ENCODE peak calls at places on chromosome X, in nine cellular contexts. N is lung, Y is WERI-Rb-1, D is PC-9, M is ascending aorta, L is spleen, X is heart left ventricle, A is right cardiac atrium, V is OCI-LY7. O is an unnamed sample.

GRCh38 chrX:149962859-149963757 is 24.8 kb upstream of the EOLA2 start:
- DNase-seq in L (no peak), Y (peak; percentile 45), V (peak; percentile 39), X (no peak), M (no peak), D (peak; percentile 48), N (peak; percentile 51), A (peak; percentile 58), O (no peak)

GRCh38 chrX:47628980-47629379 is 750 bp downstream of the CFP start:
- DNase-seq in V (peak; percentile 43), Y (no peak), A (no peak), L (no peak), X (no peak), N (no peak), D (no peak), M (no peak), O (no peak)

GRCh38 chrX:150879855-150880807 is 18.3 kb downstream of the CD99L2 start:
- DNase-seq in N (no peak), D (no peak), L (no peak), X (no peak), Y (no peak), V (no peak), A (no peak), M (no peak), O (no peak)

GRCh38 chrX:137855490-137855889 is 289.6 kb downstream of the ZIC3 start:
- DNase-seq in M (no peak), A (no peak), V (no peak), N (no peak), Y (no peak), X (no peak), D (no peak), L (no peak), O (no peak)

GRCh38 chrX:77785400-77785745 is 643 bp downstream of the ATRX start:
- DNase-seq in X (no peak), A (no peak), M (no peak), Y (peak; percentile 12), D (no peak), V (peak; percentile 20), N (no peak), L (no peak), O (no peak)

GRCh38 chrX:52082578-52082977 is 13.6 kb upstream of the MAGED4B start:
- DNase-seq in N (no peak), D (no peak), A (no peak), V (no peak), X (no peak), M (no peak), L (no peak), Y (no peak), O (no peak)

GRCh38 chrX:40104649-40105015 is 6.9 kb upstream of the BCOR start:
- DNase-seq in A (peak; percentile 82), D (no peak), L (peak; percentile 84), M (no peak), V (peak; percentile 66), Y (no peak), X (peak; percentile 70), N (no peak), O (no peak)

GRCh38 chrX:102934624-102935023 is 2.4 kb upstream of the RAB40AL start:
- DNase-seq in M (no peak), X (no peak), Y (peak; percentile 14), L (no peak), N (no peak), V (peak; percentile 16), D (peak; percentile 20), A (no peak), O (no peak)

GRCh38 chrX:155632424-155633100 is 19.8 kb upstream of the TMLHE start:
- DNase-seq in M (no peak), Y (no peak), A (no peak), D (no peak), N (no peak), X (no peak), V (no peak), L (no peak), O (no peak)

DNA sequence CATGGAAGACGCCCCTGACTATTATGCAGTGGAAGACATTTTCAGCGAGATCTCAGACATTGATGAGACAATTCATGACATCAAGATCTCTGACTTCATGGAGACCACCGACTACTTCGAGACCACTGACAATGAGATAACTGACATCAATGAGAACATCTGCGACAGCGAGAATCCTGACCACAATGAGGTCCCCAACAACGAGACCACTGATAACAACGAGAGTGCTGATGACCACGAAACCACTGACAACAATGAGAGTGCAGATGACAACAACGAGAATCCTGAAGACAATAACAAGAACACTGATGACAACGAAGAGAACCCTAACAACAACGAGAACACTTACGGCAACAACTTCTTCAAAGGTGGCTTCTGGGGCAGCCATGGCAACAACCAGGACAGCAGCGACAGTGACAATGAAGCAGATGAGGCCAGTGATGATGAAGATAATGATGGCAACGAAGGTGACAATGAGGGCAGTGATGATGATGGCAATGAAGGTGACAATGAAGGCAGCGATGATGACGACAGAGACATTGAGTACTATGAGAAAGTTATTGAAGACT is 3.6 kb downstream of the TSPYL2 start:
- DNase-seq in M (no peak), D (no peak), Y (no peak), V (no peak), L (no peak), A (no peak), N (no peak), X (no peak), O (no peak)
- H3K27ac ChIP-seq in M (peak overlapping the region; percentile 96), D (no peak overlapping the region), Y (no peak overlapping the region), V (no peak overlapping the region), L (no peak overlapping the region), A (peak overlapping the region; percentile 73), N (peak overlapping the region; percentile 23), X (no peak overlapping the region), O (no peak overlapping the region)

GRCh38 chrX:133655262-133655913 is 240.1 kb upstream of the GPC4 start:
- DNase-seq in Y (no peak), V (no peak), L (no peak), M (no peak), X (no peak), N (no peak), D (no peak), A (no peak), O (no peak)

GRCh38 chrX:133658244-133658911 is 243.1 kb upstream of the GPC4 start:
- DNase-seq in V (no peak), D (no peak), X (no peak), L (no peak), M (no peak), N (no peak), Y (no peak), A (no peak), O (no peak)

GRCh38 chrX:133654801-133655200 is 239.5 kb upstream of the GPC4 start:
- DNase-seq in Y (no peak), A (no peak), L (no peak), V (no peak), M (no peak), D (no peak), X (no peak), N (no peak), O (no peak)

GRCh38 chrX:133655914-133656265 is 240.6 kb upstream of the GPC4 start:
- DNase-seq in Y (no peak), L (no peak), D (no peak), M (no peak), N (no peak), V (no peak), X (no peak), A (no peak), O (no peak)

DNA sequence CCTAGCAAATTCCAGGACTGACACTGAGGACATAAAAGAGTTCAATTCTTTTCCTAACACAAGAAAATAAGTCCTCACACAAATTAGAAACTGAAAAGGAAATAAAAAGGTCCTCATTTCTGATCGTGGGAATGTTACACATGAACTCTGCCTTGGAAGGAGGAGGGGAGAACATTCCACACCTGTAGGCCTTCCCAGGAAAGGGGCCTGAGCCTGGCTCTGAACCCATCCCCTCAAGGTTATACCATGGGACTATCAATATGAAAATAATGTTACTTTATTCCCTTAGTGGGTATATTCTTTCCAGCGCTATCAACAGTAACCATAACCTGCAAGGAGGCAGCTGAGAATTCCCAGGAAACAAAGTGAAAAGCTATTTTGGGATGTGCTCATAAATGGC is 242.2 kb upstream of the GPC4 start:
- DNase-seq in M (no peak), X (no peak), L (no peak), A (no peak), V (no peak), D (no peak), N (no peak), Y (no peak), O (no peak)
- H3K27ac ChIP-seq in M (no peak overlapping the region), X (no peak overlapping the region), L (no peak overlapping the region), A (no peak overlapping the region), V (no peak overlapping the region), D (no peak overlapping the region), N (no peak overlapping the region), Y (no peak overlapping the region), O (no peak overlapping the region)

DNA sequence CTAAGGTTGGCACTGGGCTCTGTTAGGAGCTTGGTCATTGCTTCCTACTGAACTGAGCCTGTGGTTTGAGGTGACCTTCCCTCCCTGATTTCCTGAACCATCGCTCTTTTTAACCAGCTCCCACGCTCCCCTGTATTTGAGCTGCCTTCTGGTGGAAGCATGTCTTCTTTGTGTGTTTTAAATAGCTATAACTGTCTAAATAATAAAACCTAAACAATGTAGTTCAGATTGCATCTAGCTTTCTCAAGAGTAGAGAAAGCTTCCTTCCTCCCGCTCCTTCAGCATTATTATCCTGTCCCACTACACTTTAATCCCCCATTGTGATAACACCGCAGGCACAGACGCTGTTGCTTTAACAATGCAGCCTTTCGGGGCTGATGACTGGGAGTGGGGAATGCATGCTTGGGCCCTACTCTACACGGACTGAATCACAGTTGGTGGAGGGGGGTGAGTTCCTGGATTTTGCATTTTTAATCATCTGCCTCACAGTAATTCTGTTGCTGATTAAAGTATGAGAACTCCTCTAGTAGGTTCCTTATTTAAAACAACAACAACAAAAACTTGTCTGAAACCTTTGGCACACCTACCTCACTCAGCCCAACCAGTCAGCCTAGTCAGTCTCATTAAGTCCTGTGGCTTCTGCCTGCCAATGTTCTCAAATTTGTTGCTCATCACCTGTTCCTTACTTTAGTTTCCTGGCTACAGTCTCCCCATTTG is 6.6 kb downstream of the SMS start:
- DNase-seq in L (no peak), D (peak; percentile 12), A (no peak), X (no peak), N (no peak), M (no peak), V (no peak), Y (peak; percentile 20), O (peak; percentile 10)
- H3K27ac ChIP-seq in L (no peak overlapping the region), D (peak overlapping the region; percentile 26), A (peak overlapping the region; percentile 37), X (peak overlapping the region; percentile 23), N (no peak overlapping the region), M (peak overlapping the region; percentile 53), V (no peak overlapping the region), Y (no peak overlapping the region), O (peak overlapping the region; percentile 44)

GRCh38 chrX:997631-998137 is 214.8 kb downstream of the CRLF2 start:
- DNase-seq in X (no peak), Y (no peak), A (no peak), D (no peak), M (no peak), L (peak; percentile 19), N (no peak), V (no peak), O (no peak)

GRCh38 chrX:1006156-1006730 is 206.2 kb downstream of the CRLF2 start:
- DNase-seq in D (no peak), L (peak; percentile 59), N (no peak), A (no peak), X (no peak), V (no peak), M (no peak), Y (no peak), O (no peak)

DNA sequence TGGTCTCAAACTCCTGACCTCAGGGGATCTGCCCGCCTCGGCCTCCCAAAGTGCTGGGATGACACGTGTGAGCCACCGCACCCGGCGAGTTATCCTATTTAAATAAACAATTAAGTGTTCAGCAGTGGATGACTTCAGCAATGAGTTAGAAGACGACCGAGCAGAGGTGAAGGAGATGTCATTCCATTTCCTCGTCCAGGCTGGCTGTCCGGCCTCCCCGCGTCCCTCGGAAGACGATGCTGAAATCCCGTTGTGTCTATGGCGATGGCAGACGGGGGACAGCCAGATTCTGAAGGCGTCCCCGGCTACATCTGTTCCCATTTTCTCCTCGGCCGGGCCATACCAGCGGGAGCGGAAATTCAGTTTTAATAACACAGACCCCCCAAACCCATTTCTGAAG is 209.8 kb downstream of the CRLF2 start:
- DNase-seq in M (no peak), Y (no peak), L (peak; percentile 39), X (no peak), N (no peak), V (no peak), A (no peak), D (no peak), O (no peak)
- H3K27ac ChIP-seq in M (no peak overlapping the region), Y (no peak overlapping the region), L (no peak overlapping the region), X (no peak overlapping the region), N (no peak overlapping the region), V (no peak overlapping the region), A (no peak overlapping the region), D (no peak overlapping the region), O (no peak overlapping the region)